ENCODE peak calls at places on chromosome 6, in eight cellular contexts. One of them, this sample, is unnamed.

GRCh38 chr6:151740820-151741219 is 66.7 kb upstream of the ESR1 start:
- DNase-seq in H1: no peak
- DNase-seq in psoas muscle: no peak
- DNase-seq in spleen: no peak
- DNase-seq in SK-N-SH: no peak
- DNase-seq in ovary: no peak
- DNase-seq in CD4-positive, alpha-beta T cell: no peak
- DNase-seq in neural progenitor cell: no peak
- DNase-seq in this sample: no peak

GRCh38 chr6:170444056-170444505 is 109.0 kb downstream of the PSMB1 start:
- DNase-seq in spleen: peak; percentile 75
- DNase-seq in ovary: no peak
- DNase-seq in CD4-positive, alpha-beta T cell: no peak
- DNase-seq in H1: no peak
- DNase-seq in psoas muscle: peak; percentile 54
- DNase-seq in SK-N-SH: peak; percentile 8
- DNase-seq in neural progenitor cell: no peak
- DNase-seq in this sample: no peak

GRCh38 chr6:78089551-78089950 is 436.7 kb downstream of the MEI4 start:
- DNase-seq in CD4-positive, alpha-beta T cell: no peak
- DNase-seq in psoas muscle: no peak
- DNase-seq in ovary: no peak
- DNase-seq in SK-N-SH: no peak
- DNase-seq in H1: no peak
- DNase-seq in spleen: no peak
- DNase-seq in neural progenitor cell: no peak
- DNase-seq in this sample: no peak

GRCh38 chr6:79313254-79313653 is 78.8 kb upstream of the HMGN3 start:
- DNase-seq in SK-N-SH: no peak
- DNase-seq in spleen: no peak
- DNase-seq in neural progenitor cell: no peak
- DNase-seq in ovary: no peak
- DNase-seq in H1: no peak
- DNase-seq in psoas muscle: no peak
- DNase-seq in CD4-positive, alpha-beta T cell: no peak
- DNase-seq in this sample: peak; percentile 64

GRCh38 chr6:33992191-33992590 is 153.7 kb downstream of the GRM4 start:
- DNase-seq in H1: no peak
- DNase-seq in neural progenitor cell: no peak
- DNase-seq in SK-N-SH: no peak
- DNase-seq in ovary: no peak
- DNase-seq in spleen: no peak
- DNase-seq in CD4-positive, alpha-beta T cell: no peak
- DNase-seq in psoas muscle: no peak
- DNase-seq in this sample: no peak

GRCh38 chr6:63441266-63441956 is 121.6 kb upstream of the LGSN start:
- DNase-seq in spleen: no peak
- DNase-seq in CD4-positive, alpha-beta T cell: no peak
- DNase-seq in psoas muscle: no peak
- DNase-seq in SK-N-SH: peak; percentile 14
- DNase-seq in H1: no peak
- DNase-seq in neural progenitor cell: peak; percentile 43
- DNase-seq in ovary: no peak
- DNase-seq in this sample: no peak

GRCh38 chr6:166752097-166752496 is 125.0 kb upstream of the RPS6KA2 start:
- DNase-seq in neural progenitor cell: no peak
- DNase-seq in CD4-positive, alpha-beta T cell: no peak
- DNase-seq in spleen: no peak
- DNase-seq in H1: no peak
- DNase-seq in psoas muscle: no peak
- DNase-seq in ovary: no peak
- DNase-seq in SK-N-SH: no peak
- DNase-seq in this sample: no peak

GRCh38 chr6:108395297-108395696 is 100.4 kb downstream of the AFG1L start:
- DNase-seq in ovary: no peak
- DNase-seq in neural progenitor cell: no peak
- DNase-seq in CD4-positive, alpha-beta T cell: no peak
- DNase-seq in psoas muscle: no peak
- DNase-seq in H1: no peak
- DNase-seq in spleen: no peak
- DNase-seq in SK-N-SH: no peak
- DNase-seq in this sample: no peak

GRCh38 chr6:21747441-21747840 is 153.9 kb downstream of the SOX4 start:
- DNase-seq in H1: no peak
- DNase-seq in psoas muscle: no peak
- DNase-seq in ovary: no peak
- DNase-seq in SK-N-SH: no peak
- DNase-seq in spleen: no peak
- DNase-seq in neural progenitor cell: no peak
- DNase-seq in CD4-positive, alpha-beta T cell: no peak
- DNase-seq in this sample: no peak

DNA sequence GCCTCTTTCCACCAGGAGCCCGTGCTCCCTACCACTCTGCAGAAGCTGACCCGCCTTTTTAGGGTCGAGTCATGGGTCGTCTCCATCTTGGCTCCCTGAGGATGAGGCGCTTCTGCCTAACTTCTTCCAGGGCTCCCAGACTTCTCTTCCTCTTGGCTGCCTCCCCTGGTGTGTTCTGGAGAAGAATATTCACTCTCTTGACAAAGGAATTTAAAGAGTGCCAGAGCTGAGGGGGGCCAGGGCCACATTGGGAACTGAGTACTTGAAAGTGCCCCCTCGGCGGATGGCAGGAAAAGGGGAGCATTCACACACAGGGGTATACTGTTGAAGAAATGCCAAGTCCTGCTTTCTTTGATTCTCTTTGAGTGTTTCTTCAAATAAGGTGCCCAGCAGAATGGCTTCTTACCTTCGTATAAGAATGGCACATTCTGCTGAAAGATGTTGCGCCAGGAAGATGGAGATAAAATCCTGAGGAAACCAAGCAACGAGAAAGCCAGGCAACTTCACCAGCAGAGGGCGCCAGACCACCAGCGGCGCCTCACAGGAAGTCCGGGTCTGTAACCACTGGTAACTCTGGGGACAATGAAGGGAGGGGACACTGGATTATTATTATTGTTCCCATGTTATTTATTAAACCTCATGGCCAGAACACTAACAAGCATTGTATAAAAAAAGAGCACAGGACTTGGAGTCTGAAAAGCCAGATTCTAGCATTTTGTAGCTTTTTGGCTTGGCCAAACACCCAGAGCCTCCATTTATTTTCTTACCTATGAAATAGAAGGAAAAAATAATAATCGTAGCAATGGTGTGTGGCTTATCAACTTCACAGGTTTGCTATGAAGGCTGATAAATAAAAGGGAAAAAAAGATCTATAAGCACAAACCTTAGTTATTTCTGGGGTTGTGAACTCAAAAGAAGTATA is 176.7 kb downstream of the HACE1 start:
- DNase-seq in psoas muscle: peak; percentile 54
- DNase-seq in spleen: peak; percentile 86
- DNase-seq in neural progenitor cell: peak; percentile 73
- DNase-seq in ovary: no peak
- DNase-seq in H1: peak; percentile 51
- DNase-seq in CD4-positive, alpha-beta T cell: peak; percentile 66
- DNase-seq in SK-N-SH: peak; percentile 52
- DNase-seq in this sample: peak; percentile 51
- TF ChIP-seq CTCF in psoas muscle: peak; percentile 60
- TF ChIP-seq CTCF in spleen: peak; percentile 36
- TF ChIP-seq CTCF in neural progenitor cell: peak; percentile 96
- TF ChIP-seq CTCF in ovary: no peak
- TF ChIP-seq CTCF in H1: peak; percentile 87
- TF ChIP-seq CTCF in CD4-positive, alpha-beta T cell: peak; percentile 97
- TF ChIP-seq CTCF in SK-N-SH: peak; percentile 73
- TF ChIP-seq CTCF in this sample: peak; percentile 70

DNA sequence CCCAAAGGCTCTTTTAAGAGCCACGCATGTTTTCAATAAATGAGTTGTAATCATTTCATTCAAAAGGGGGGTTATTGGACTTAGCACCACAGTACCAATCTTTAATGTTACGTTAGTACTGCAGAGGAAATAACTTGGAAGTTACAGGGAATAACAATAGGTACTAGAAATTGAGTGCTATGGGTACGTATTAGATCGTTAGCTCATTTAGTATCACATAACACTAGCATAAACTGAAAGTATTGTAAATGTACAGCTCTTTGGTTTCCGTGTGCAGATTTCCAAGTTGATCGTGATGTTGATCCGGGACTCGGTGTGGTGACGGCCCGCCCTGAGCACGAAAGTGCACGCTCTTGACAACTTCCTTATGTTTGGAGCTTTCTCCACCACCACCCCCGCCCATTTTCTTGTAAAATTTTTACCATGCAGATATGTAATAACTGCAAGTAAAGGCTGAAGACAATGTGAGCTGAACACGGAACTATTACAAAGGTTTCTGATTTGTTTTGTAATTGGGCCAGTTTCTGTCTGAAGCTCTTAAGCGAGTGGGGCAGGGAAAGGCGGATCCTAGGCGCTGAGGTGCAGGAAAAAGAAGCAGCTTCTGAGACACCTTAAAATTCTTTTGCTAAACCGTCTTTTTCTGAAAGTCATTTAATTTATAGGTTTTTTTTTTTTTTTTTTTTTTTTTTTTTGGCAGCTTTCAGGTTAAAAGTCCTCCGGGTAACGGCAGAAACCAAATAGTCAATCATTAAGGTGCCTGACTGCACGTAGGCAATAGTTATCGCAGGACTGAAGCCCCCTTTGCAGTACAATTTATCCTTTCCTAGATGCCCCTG is 71.6 kb downstream of the HFE start:
- DNase-seq in CD4-positive, alpha-beta T cell: peak; percentile 55
- DNase-seq in H1: no peak
- DNase-seq in psoas muscle: peak; percentile 69
- DNase-seq in neural progenitor cell: no peak
- DNase-seq in ovary: peak; percentile 62
- DNase-seq in SK-N-SH: no peak
- DNase-seq in spleen: peak; percentile 91
- DNase-seq in this sample: no peak
- H3K27ac ChIP-seq in CD4-positive, alpha-beta T cell: peak overlapping the region; percentile 86
- H3K27ac ChIP-seq in H1: peak overlapping the region; percentile 87
- H3K27ac ChIP-seq in psoas muscle: peak overlapping the region; percentile 98
- H3K27ac ChIP-seq in neural progenitor cell: peak overlapping the region; percentile 64
- H3K27ac ChIP-seq in ovary: peak overlapping the region; percentile 18
- H3K27ac ChIP-seq in SK-N-SH: peak overlapping the region; percentile 88
- H3K27ac ChIP-seq in spleen: peak overlapping the region; percentile 99
- H3K27ac ChIP-seq in this sample: peak overlapping the region; percentile 94

DNA sequence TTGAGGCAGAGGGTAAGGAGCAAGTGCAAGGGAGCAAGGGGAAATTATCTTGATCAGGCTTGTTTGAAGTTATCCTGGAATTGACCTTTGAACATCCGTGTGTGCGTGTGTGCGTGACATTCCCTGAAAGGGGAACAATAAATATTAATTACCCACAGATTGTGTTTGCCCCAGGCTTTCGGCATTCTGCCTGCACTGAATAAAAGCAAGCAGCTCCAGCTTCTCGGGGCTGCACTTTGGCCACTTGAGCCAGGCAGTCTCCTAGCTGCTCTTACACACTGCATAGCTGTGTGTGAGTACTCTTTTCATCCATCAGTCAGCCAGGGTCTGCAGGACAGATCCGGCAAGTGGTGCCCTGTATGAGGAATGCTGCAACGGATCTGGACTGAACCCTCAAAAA is 107.7 kb upstream of the BTN3A2 start:
- DNase-seq in neural progenitor cell: no peak
- DNase-seq in H1: no peak
- DNase-seq in ovary: no peak
- DNase-seq in CD4-positive, alpha-beta T cell: no peak
- DNase-seq in SK-N-SH: no peak
- DNase-seq in spleen: no peak
- DNase-seq in psoas muscle: no peak
- DNase-seq in this sample: no peak
- TF ChIP-seq CTCF in neural progenitor cell: no peak
- TF ChIP-seq CTCF in H1: no peak
- TF ChIP-seq CTCF in ovary: no peak
- TF ChIP-seq CTCF in CD4-positive, alpha-beta T cell: no peak
- TF ChIP-seq CTCF in SK-N-SH: no peak
- TF ChIP-seq CTCF in spleen: no peak
- TF ChIP-seq CTCF in psoas muscle: no peak
- TF ChIP-seq CTCF in this sample: no peak

GRCh38 chr6:16429669-16430068 is 191.3 kb downstream of the GMPR start:
- DNase-seq in CD4-positive, alpha-beta T cell: no peak
- DNase-seq in SK-N-SH: no peak
- DNase-seq in H1: no peak
- DNase-seq in ovary: no peak
- DNase-seq in spleen: no peak
- DNase-seq in psoas muscle: no peak
- DNase-seq in neural progenitor cell: no peak
- DNase-seq in this sample: no peak

GRCh38 chr6:16430661-16431089 is 192.3 kb downstream of the GMPR start:
- DNase-seq in ovary: no peak
- DNase-seq in H1: no peak
- DNase-seq in SK-N-SH: no peak
- DNase-seq in CD4-positive, alpha-beta T cell: no peak
- DNase-seq in spleen: no peak
- DNase-seq in neural progenitor cell: no peak
- DNase-seq in psoas muscle: no peak
- DNase-seq in this sample: no peak

GRCh38 chr6:16433338-16433737 is 195.0 kb downstream of the GMPR start:
- DNase-seq in spleen: no peak
- DNase-seq in neural progenitor cell: no peak
- DNase-seq in psoas muscle: no peak
- DNase-seq in SK-N-SH: no peak
- DNase-seq in CD4-positive, alpha-beta T cell: no peak
- DNase-seq in ovary: no peak
- DNase-seq in H1: no peak
- DNase-seq in this sample: no peak

GRCh38 chr6:16434885-16435284 is 196.5 kb downstream of the GMPR start:
- DNase-seq in CD4-positive, alpha-beta T cell: no peak
- DNase-seq in psoas muscle: no peak
- DNase-seq in neural progenitor cell: no peak
- DNase-seq in spleen: no peak
- DNase-seq in SK-N-SH: no peak
- DNase-seq in ovary: no peak
- DNase-seq in H1: no peak
- DNase-seq in this sample: no peak

DNA sequence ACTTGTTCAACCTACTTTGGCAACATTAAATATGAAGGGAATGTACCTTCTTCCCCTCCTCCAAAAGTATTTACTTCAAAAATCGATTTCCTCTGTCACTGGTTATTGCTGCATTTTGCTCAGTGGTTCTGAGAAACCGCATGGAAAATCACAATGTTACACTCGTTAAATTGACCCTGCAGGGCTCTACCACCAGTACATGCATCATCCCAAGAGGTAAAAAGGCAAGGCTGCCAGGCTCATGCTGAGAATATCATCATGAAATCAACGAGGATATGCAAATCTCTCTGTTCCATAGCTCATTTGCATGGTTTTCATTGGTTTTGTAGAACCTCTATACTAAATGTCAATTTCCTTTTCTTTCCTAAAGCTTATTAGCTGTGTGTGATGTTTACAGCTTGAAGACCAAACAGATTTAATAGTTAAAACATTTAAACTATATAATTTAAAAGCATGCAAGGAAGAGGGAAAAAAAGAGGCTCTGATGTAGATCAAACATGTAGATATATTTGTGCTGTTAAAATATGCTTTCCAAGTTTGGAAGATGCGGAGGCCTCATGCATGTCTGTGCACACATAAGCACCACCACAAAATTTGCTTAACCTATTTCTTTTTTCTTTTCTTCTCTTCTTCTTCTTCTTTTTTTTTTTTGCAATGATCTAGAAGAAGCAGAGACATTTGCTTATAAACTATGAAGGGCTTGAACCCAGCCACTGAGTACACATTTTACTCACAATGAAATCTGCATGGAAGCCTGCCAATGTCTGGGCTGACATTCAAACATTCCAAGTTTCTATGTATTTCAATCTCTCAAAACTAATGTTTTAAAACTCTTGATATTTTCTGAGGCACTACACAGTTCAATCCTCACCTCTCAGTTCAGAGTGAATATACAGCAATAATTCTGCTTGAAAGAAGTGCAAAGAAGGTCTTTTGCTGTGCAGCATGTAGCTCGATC is 194.0 kb downstream of the GMPR start:
- DNase-seq in ovary: no peak
- DNase-seq in H1: no peak
- DNase-seq in CD4-positive, alpha-beta T cell: no peak
- DNase-seq in SK-N-SH: no peak
- DNase-seq in psoas muscle: no peak
- DNase-seq in spleen: no peak
- DNase-seq in neural progenitor cell: no peak
- DNase-seq in this sample: no peak
- H3K27ac ChIP-seq in ovary: no peak overlapping the region
- H3K27ac ChIP-seq in H1: no peak overlapping the region
- H3K27ac ChIP-seq in CD4-positive, alpha-beta T cell: no peak overlapping the region
- H3K27ac ChIP-seq in SK-N-SH: no peak overlapping the region
- H3K27ac ChIP-seq in psoas muscle: no peak overlapping the region
- H3K27ac ChIP-seq in spleen: peak overlapping the region; percentile 58
- H3K27ac ChIP-seq in neural progenitor cell: no peak overlapping the region
- H3K27ac ChIP-seq in this sample: no peak overlapping the region